ENCODE peak calls at places on chromosome 7, in five cellular contexts. O is mucosa of descending colon, H is osteocyte, W is breast epithelium, G is testis. S is an unnamed sample.

GRCh38 chr7:66145404-66145843 is 30.8 kb downstream of the CRCP start:
- DNase-seq in O (peak), H (no peak), G (peak), W (no peak), S (no peak)

GRCh38 chr7:135512135-135512887 is 2.4 kb upstream of the CNOT4 start:
- DNase-seq in W (no peak), O (no peak), H (no peak), G (peak), S (no peak)

GRCh38 chr7:22001345-22002004 is 55.8 kb upstream of the CDCA7L start:
- DNase-seq in W (no peak), H (no peak), O (no peak), G (no peak), S (no peak)

GRCh38 chr7:158061884-158062656 is 525.6 kb downstream of the PTPRN2 start:
- DNase-seq in H (no peak), O (no peak), G (no peak), W (no peak), S (no peak)

GRCh38 chr7:26365077-26365896 is 73.6 kb downstream of the SNX10 start:
- DNase-seq in H (no peak), O (no peak), G (peak), W (no peak), S (no peak)

GRCh38 chr7:136009488-136010079 is 32.4 kb upstream of the MTPN start:
- DNase-seq in O (no peak), H (no peak), W (no peak), G (no peak), S (no peak)

GRCh38 chr7:76515999-76516443 is 5.7 kb downstream of the UPK3B start:
- DNase-seq in G (peak), H (no peak), O (no peak), W (no peak), S (no peak)

GRCh38 chr7:101486056-101486763 is 123.5 kb downstream of the COL26A1 start:
- DNase-seq in O (peak), H (no peak), W (no peak), G (no peak), S (no peak)

GRCh38 chr7:31782411-31782991 is 95.5 kb downstream of the PPP1R17 start:
- DNase-seq in H (no peak), O (no peak), G (peak), W (no peak), S (no peak)

GRCh38 chr7:139623518-139623917 is 100.0 kb downstream of the CLEC2L start:
- DNase-seq in O (no peak), W (no peak), H (no peak), G (no peak), S (no peak)

GRCh38 chr7:21128418-21128817 is 299.5 kb upstream of the SP4 start:
- DNase-seq in O (no peak), W (no peak), G (no peak), H (no peak), S (no peak)

GRCh38 chr7:29327455-29327854 is 132.9 kb downstream of the CHN2 start:
- DNase-seq in G (no peak), O (no peak), H (no peak), W (no peak), S (no peak)

GRCh38 chr7:151115121-151115835 is 29.0 kb downstream of the AGAP3 start:
- DNase-seq in H (no peak), O (no peak), G (no peak), W (no peak), S (no peak)

GRCh38 chr7:84218681-84219080 is 24.1 kb upstream of the SEMA3A start:
- DNase-seq in W (no peak), H (no peak), O (no peak), G (no peak), S (no peak)

GRCh38 chr7:141944811-141945210 is 2.0 kb downstream of the CLEC5A start:
- DNase-seq in W (no peak), H (no peak), G (no peak), O (no peak), S (no peak)

GRCh38 chr7:64874562-64875250 is 28.4 kb upstream of the ZNF273 start:
- DNase-seq in G (no peak), W (no peak), O (no peak), H (peak), S (no peak)

GRCh38 chr7:28856656-28857055 is 101.5 kb downstream of the TRIL start:
- DNase-seq in W (no peak), H (no peak), O (no peak), G (no peak), S (no peak)

GRCh38 chr7:150420242-150420641 is 30.2 kb upstream of the GIMAP8 start:
- DNase-seq in W (no peak), O (no peak), H (no peak), G (peak), S (no peak)

GRCh38 chr7:102426268-102427031 is 6.9 kb upstream of the ORAI2 start:
- DNase-seq in O (peak), H (no peak), G (no peak), W (no peak), S (no peak)

GRCh38 chr7:47461161-47461560 is 120.8 kb downstream of the TNS3 start:
- DNase-seq in W (no peak), H (no peak), G (peak), O (no peak), S (no peak)

GRCh38 chr7:123538897-123539296 is 4.5 kb upstream of the IQUB start:
- DNase-seq in O (no peak), H (no peak), W (no peak), G (no peak), S (no peak)

GRCh38 chr7:156004265-156005201 is 192.3 kb upstream of the SHH start:
- DNase-seq in H (peak), W (peak), O (no peak), G (no peak), S (no peak)

GRCh38 chr7:112495820-112496462 is 15.2 kb downstream of the LSMEM1 start:
- DNase-seq in W (no peak), H (no peak), O (no peak), G (peak), S (no peak)

GRCh38 chr7:93475811-93476210 is 98.7 kb downstream of the CALCR start:
- DNase-seq in O (no peak), W (no peak), G (no peak), H (no peak), S (no peak)

GRCh38 chr7:132906193-132906829 is 175.6 kb downstream of the CHCHD3 start:
- DNase-seq in H (no peak), G (no peak), W (no peak), O (no peak), S (no peak)

GRCh38 chr7:16721541-16721940 is 32.0 kb upstream of the TSPAN13 start:
- DNase-seq in O (no peak), W (no peak), H (no peak), G (no peak), S (no peak)

GRCh38 chr7:157708896-157709295 is 372.1 kb downstream of the DNAJB6 start:
- DNase-seq in O (no peak), G (no peak), H (no peak), W (peak), S (no peak)

GRCh38 chr7:16630654-16631053 is 14.9 kb downstream of the ANKMY2 start:
- DNase-seq in O (no peak), H (no peak), G (no peak), W (no peak), S (no peak)

DNA sequence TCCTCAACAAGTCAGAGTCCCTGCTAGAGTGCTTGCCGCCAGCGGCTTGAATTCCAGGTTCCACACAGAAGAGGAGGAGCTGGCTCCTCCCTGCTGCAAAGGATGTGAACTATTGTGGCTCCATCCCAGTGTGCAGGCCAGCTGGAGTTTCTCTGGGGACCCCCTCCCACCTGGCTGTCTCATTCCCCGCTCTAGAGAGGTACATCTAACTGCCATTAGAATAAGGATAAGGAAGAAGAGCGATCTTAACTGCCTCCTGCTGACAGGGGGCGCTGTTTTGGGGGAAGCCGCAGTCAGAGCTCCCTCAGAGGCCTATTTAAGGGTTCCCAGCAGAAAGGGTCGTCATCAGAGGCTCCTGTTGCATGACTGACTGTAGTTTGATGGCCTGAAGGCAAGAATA is 40.8 kb upstream of the HECW1 start:
- DNase-seq in O (no peak), H (no peak), W (no peak), G (peak), S (no peak)
- TF ChIP-seq CTCF in O (no peak), H (peak), W (no peak), G (no peak), S (no peak)

DNA sequence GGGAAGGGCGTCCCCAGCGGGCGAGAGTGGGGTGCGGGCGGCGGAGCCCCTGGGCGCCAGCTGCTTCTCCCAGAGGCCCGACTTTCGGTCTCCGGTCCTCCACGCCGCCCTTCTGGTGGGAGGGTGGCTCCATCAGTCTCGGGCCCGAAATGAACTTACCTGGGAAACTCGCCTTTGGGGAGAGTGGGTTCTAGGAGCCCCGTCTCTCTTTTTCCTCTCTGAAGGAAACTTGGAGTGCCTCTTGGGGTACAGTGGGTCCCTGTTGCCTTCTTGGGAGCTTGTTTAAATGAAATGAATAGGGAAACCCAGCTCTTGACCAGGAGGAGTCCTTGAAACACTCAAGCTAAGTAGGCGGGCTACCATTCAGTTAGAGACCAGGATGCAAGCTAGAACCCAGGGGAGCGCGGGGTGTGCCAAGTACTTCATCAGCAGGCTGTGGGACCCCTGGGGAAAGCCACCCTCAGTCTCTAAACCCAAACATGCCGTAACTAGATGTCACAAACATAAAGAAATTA is 1.3 kb downstream of the SLC26A4 start:
- DNase-seq in H (no peak), O (no peak), W (no peak), G (no peak), S (no peak)
- TF ChIP-seq CTCF in H (peak), O (no peak), W (no peak), G (no peak), S (no peak)

DNA sequence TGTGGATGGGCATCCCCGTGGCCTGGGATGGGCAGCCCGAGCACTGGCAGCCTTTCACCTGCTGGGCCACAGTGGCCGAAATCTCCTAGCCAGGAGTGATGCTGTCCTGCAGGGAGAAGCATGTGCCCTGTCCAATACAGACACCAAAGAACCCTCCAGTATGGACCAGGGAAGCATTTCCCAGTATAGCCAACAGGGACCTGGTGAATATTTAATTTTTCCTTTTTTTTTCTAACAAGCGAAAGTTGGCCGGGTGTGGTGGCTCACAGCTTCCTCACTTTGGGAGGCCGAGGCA is 11.0 kb downstream of the IMPDH1 start:
- DNase-seq in W (no peak), O (no peak), G (no peak), H (no peak), S (no peak)
- TF ChIP-seq CTCF in W (no peak), O (no peak), G (no peak), H (peak), S (no peak)

DNA sequence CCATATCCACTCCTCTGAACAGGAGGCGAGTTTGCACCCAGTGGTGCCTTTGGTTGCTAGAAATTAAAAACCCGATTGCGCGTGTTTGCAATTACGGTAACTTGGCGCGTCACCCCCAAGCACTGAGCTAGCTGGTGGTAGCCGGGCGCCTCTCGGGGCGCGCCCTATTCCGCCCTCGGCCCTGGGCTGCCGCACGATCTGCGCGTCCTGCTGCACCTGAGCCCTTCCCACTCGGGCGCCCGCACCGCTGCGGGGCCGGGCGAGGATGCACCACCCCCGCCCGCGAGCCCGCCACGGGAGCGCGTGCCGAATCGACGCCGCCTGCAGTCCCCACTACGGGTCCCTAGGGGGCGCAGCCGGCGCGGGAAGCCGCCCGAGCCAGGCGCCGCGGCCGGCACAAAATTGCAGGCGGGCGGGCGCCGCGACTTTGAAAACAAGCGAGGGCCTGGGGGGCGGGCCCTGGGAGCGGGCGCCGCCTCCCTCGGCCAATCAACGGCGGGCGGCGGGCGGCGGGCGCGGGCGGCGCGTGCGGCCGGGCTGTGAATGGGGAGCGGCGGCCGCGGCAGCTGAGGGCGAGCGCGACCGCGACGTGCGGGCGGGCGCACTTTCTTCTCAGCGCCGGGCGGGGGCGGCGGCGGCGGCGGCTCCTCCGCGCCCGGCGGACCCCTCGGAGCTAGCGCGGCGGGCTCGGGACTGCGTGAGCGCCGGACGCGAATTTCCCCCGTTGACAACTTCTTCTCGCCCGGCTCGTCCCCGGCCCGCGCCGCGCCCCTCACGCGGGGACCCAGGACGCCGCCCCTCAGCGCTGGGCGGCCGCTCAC is at the start of gene SDK1:
- DNase-seq in H (peak), W (peak), G (peak), O (peak), S (peak)
- TF ChIP-seq CTCF in H (peak), W (peak), G (peak), O (peak), S (peak)

GRCh38 chr7:45324683-45325237 is 167.2 kb downstream of the RAMP3 start:
- DNase-seq in W (no peak), H (no peak), G (no peak), O (no peak), S (no peak)

GRCh38 chr7:45325378-45325777 is 167.8 kb downstream of the RAMP3 start:
- DNase-seq in G (no peak), W (no peak), H (no peak), O (no peak), S (no peak)

GRCh38 chr7:45331563-45331962 is 174.0 kb downstream of the RAMP3 start:
- DNase-seq in G (no peak), W (no peak), H (no peak), O (no peak), S (no peak)

DNA sequence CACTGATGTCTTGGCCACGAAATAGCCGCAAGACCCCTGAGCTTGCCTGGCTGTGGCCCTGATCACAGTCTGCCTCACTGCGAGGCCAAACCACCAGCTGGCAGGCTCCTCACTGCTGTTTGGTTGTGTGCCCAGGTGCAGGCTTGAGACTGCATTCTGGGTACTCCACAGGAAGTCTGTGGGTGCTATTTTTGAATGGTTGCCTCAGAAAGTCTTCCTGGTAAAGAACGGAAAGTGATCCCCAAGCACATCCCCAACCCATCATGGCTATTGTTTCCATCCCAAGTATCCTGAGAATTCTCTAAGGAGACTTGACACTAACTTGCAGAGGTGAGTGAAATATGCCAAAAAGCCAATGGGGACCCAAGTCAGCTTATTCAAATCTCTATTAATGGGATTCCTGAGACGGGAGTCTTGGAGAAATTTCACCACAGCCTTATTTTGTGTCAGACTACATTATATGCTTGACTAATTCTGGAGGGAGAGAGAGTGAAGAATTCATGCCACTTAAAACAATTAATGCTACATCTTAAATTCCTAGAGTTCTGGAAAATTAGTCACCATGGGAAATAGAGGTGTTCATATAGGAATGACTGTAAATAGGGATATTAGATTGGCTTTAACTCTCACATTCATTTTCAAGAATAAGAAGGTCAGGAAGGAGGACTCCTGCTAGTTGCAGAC is 170.9 kb downstream of the RAMP3 start:
- DNase-seq in W (no peak), H (no peak), O (no peak), G (no peak), S (no peak)
- TF ChIP-seq CTCF in W (no peak), H (no peak), O (no peak), G (no peak), S (no peak)

DNA sequence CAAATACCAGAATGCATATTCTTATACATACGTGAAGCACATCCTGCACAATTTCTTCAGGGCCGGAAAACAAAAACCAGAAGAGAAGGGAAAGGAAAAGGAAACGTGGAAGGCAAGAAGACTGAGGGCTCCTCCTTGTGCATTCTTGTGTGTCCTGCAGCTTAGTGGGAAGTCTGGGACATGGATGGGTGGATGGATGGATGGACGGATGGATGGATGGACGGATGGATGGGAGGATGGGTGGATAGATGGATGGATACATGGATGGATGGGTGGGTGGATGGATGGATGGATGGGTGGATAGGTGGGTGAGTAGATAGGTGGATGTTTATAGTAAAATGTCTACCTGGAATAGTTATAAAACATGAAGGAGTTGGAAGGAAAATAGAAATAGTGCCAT is 30.8 kb upstream of the SLC35B4 start:
- DNase-seq in W (no peak), G (no peak), O (no peak), H (no peak), S (no peak)
- TF ChIP-seq CTCF in W (no peak), G (no peak), O (no peak), H (no peak), S (no peak)

GRCh38 chr7:91030680-91031079 is 233.6 kb upstream of the FZD1 start:
- DNase-seq in H (no peak), W (no peak), O (no peak), G (no peak), S (no peak)

GRCh38 chr7:91029688-91030087 is 234.5 kb upstream of the FZD1 start:
- DNase-seq in G (no peak), W (no peak), H (no peak), O (no peak), S (no peak)

GRCh38 chr7:91034459-91035368 is 229.5 kb upstream of the FZD1 start:
- DNase-seq in W (no peak), G (peak), H (no peak), O (no peak), S (no peak)

GRCh38 chr7:91033574-91033973 is 230.7 kb upstream of the FZD1 start:
- DNase-seq in W (no peak), O (no peak), H (no peak), G (no peak), S (no peak)

DNA sequence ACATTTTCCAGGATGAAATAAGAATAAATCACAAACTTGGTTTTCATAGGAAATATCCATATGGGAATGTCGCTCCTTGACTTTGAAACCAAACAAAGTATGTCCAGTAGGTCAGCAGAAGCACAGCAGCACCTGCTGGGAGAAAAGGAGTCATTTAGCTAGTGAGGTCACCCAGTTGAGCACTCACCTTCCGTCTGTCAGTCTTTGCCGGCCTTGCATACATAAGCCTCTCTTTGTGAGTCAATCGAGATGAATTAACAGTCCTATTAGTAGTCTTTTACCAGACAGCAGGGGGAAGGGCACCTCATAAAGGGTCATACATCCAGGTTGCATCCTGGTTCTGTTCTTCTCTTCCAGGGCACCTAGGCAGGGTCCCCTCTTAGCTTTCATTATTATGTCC is 232.5 kb upstream of the FZD1 start:
- DNase-seq in W (no peak), G (no peak), H (no peak), O (no peak), S (no peak)
- TF ChIP-seq CTCF in W (no peak), G (no peak), H (no peak), O (no peak), S (no peak)

S was measured in omental fat pad.